ENCODE peak calls at places on chromosome 5, in six cellular contexts. I is sciatic nerve; M is activated naive CD4-positive, alpha-beta T cell treated with Interleukin-2 at 50 U/mL for 16 hours; R is NCI-H1092 treated with DMSO at 0.1 percent for 48 hours; S is upper lobe of left lung; Z is NCI-H345. B is an unnamed sample.

GRCh38 chr5:176676361-176676824 is 29.1 kb downstream of the TSPAN17 start:
- DNase-seq in I (no peak), S (no peak), R (no peak), M (no peak), Z (no peak), B (no peak)

GRCh38 chr5:134240421-134240962 is 14.6 kb upstream of the PPP2CA start:
- DNase-seq in R (peak; percentile 44), I (no peak), M (no peak), Z (peak; percentile 11), S (no peak), B (no peak)

GRCh38 chr5:135061001-135061400 is 27.0 kb upstream of the PITX1 start:
- DNase-seq in S (no peak), R (no peak), Z (no peak), M (no peak), I (no peak), B (no peak)

GRCh38 chr5:1262381-1262780 is 32.5 kb downstream of the TERT start:
- DNase-seq in I (no peak), S (no peak), M (no peak), Z (no peak), R (no peak), B (no peak)

GRCh38 chr5:16759147-16759800 is 142.5 kb upstream of the RETREG1 start:
- DNase-seq in Z (no peak), R (peak; percentile 10), I (no peak), M (no peak), S (no peak), B (no peak)

GRCh38 chr5:139513852-139514485 is 31.4 kb upstream of the STING1 start:
- DNase-seq in Z (no peak), M (no peak), I (no peak), S (no peak), R (no peak), B (no peak)

GRCh38 chr5:66122379-66123034 is 21.6 kb upstream of the SREK1 start:
- DNase-seq in Z (no peak), R (no peak), I (no peak), S (no peak), M (no peak), B (no peak)

GRCh38 chr5:68332546-68332945 is 117.0 kb downstream of the PIK3R1 start:
- DNase-seq in I (no peak), Z (no peak), M (no peak), S (no peak), R (no peak), B (no peak)

GRCh38 chr5:53191766-53192165 is 82.2 kb upstream of the MOCS2 start:
- DNase-seq in S (no peak), I (no peak), R (no peak), M (no peak), Z (no peak), B (no peak)

GRCh38 chr5:150146862-150147579 is 8.6 kb downstream of the PDGFRB start:
- DNase-seq in I (no peak), S (peak; percentile 57), Z (no peak), M (no peak), R (no peak), B (no peak)

GRCh38 chr5:149517461-149518122 is 33.6 kb downstream of the CSNK1A1 start:
- DNase-seq in I (no peak), Z (peak; percentile 33), R (no peak), M (no peak), S (no peak), B (no peak)

GRCh38 chr5:128413356-128413755 is 124.7 kb downstream of the FBN2 start:
- DNase-seq in Z (no peak), M (no peak), I (no peak), S (no peak), R (no peak), B (no peak)

GRCh38 chr5:88765798-88766197 is 117.2 kb downstream of the MEF2C start:
- DNase-seq in M (no peak), Z (no peak), S (no peak), R (no peak), I (no peak), B (no peak)